ENCODE peak calls at places on chromosomes 1 and 21, in six cellular contexts. X is testis, W is stomach, V is K562, P is cardiac muscle cell, M is suprapubic skin. D is an unnamed sample. For H3K27me3, the result is how much of the 10 kb centered on the place peaks cover.

GRCh38 chr1:67787746-67788145 is 45.5 kb downstream of the GNG12 start:
- DNase-seq in V (no peak), X (no peak), W (no peak), P (no peak), M (no peak), D (no peak)

GRCh38 chr1:222950892-222951291 is 136.1 kb downstream of the DISP1 start:
- DNase-seq in W (no peak), M (no peak), P (no peak), X (no peak), V (no peak), D (no peak)

GRCh38 chr1:1432951-1433803 is 2.3 kb upstream of the VWA1 start:
- DNase-seq in P (peak), V (peak), X (peak), M (no peak), W (peak), D (peak)

GRCh38 chr1:57704231-57704630 is 280.4 kb upstream of the DAB1 start:
- DNase-seq in M (no peak), V (no peak), P (no peak), X (no peak), W (no peak), D (no peak)

GRCh38 chr1:248817065-248817464 is 8.7 kb downstream of the SH3BP5L start:
- DNase-seq in V (peak), P (no peak), M (peak), X (no peak), W (no peak), D (no peak)

GRCh38 chr1:73161418-73161817 is 879.1 kb upstream of the NEGR1 start:
- DNase-seq in W (no peak), X (no peak), M (no peak), P (no peak), V (no peak), D (no peak)

GRCh38 chr1:21924503-21925005 is 12.6 kb downstream of the HSPG2 start:
- DNase-seq in W (no peak), P (no peak), X (no peak), M (no peak), V (no peak), D (no peak)

GRCh38 chr1:66217021-66217420 is 316.9 kb upstream of the SGIP1 start:
- DNase-seq in V (no peak), M (no peak), X (no peak), W (no peak), P (no peak), D (no peak)

GRCh38 chr21:28068455-28069358 is 924.0 kb downstream of the LTN1 start:
- DNase-seq in M (no peak), X (no peak), P (peak), W (no peak), V (no peak), D (no peak)

GRCh38 chr1:183757061-183757460 is 47.9 kb upstream of the RGL1 start:
- DNase-seq in W (no peak), M (no peak), P (no peak), V (no peak), X (no peak), D (no peak)

GRCh38 chr1:157490337-157491165 is 61.8 kb downstream of the FCRL5 start:
- DNase-seq in M (no peak), V (peak), X (peak), W (peak), P (peak), D (peak)

GRCh38 chr1:149963358-149963757 is 26.7 kb upstream of the MTMR11 start:
- DNase-seq in M (no peak), P (no peak), V (no peak), W (no peak), X (no peak), D (no peak)

GRCh38 chr1:114145504-114146160 is 8.0 kb downstream of the SYT6 start:
- DNase-seq in M (no peak), W (no peak), X (no peak), V (no peak), P (no peak), D (no peak)

GRCh38 chr1:195618287-195618686 is 990.0 kb downstream of the KCNT2 start:
- DNase-seq in P (no peak), X (no peak), V (no peak), W (no peak), M (no peak), D (no peak)
- H3K27me3 ChIP-seq in P (under half), X (under half), V (under half), W (under half), M (under half), D (under half)

GRCh38 chr1:168365719-168366474 is 85.2 kb downstream of the TBX19 start:
- DNase-seq in P (peak), W (no peak), M (no peak), V (peak), X (no peak), D (no peak)
- TF ChIP-seq CTCF in P (no peak), W (no peak), M (no peak), V (peak), X (no peak), D (peak)

GRCh38 chr1:81187636-81188035 is 613.1 kb upstream of the ADGRL2 start:
- DNase-seq in W (no peak), M (no peak), X (no peak), P (no peak), V (no peak), D (no peak)

GRCh38 chr1:81190003-81190402 is 610.7 kb upstream of the ADGRL2 start:
- DNase-seq in P (no peak), V (no peak), M (no peak), X (no peak), W (no peak), D (no peak)

GRCh38 chr1:81183157-81183952 is 617.4 kb upstream of the ADGRL2 start:
- DNase-seq in W (no peak), X (no peak), M (no peak), P (no peak), V (no peak), D (no peak)

DNA sequence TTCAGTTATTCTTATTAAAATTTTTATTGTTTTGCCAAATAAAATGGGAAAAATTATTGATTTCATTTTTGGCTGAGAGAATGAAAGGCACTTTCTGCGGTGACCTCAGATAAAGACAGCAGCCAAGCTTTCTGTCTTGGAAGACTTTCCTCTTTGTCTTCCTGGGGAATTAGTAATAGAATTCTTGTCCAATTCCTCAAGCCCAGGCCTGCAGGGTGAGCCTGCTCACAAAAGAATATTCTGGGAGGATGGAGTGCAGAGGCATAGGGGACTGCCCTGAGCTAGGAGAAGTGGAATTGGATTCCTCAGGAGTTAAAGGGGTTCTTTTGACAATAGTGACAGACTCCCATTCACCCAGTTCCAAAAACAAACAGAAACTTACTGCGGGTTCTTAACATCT is 614.5 kb upstream of the ADGRL2 start:
- DNase-seq in V (no peak), M (no peak), P (no peak), X (no peak), W (no peak), D (no peak)
- H3K27ac ChIP-seq in V (no peak), M (no peak), P (no peak), X (no peak), W (no peak), D (no peak)

GRCh38 chr1:110107867-110108469 is 4.3 kb upstream of the UBL4B start:
- DNase-seq in W (no peak), V (no peak), X (no peak), M (no peak), P (no peak), D (no peak)
- H3K27me3 ChIP-seq in W (under half), V (under half), X (under half), M (under half), P (under half), D (under half)

DNA sequence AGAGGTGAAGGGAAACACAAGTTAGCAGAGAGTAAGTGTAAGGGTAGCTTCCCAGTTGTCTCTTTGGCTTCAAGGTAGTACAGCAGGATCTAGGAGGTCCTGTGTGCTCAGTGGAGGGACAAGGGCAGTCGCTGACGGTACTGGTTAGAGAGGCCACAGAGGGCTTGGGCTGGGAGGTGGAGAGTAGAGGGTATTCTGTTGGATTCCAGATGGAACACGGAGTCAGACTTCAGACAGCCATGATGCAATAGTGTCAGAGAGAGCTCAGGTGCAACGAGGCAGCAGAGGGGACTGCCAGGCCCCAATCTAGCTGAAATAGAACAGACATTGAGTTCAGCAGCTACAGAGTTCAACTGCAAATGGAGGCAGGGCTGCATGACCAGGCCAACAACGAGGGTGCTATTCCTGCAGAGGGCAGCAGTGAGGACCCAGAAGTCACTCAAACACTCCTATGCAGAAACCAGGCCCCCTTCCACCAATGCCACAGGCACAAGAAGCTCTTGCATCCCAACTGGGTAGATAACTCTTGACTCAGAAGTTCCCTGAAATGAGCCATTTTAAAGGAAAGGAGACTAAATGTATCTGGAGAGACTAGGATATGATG is 325.0 kb upstream of the ESRRG start:
- DNase-seq in X (peak), V (no peak), P (no peak), W (no peak), M (no peak), D (peak)
- TF ChIP-seq CTCF in X (no peak), V (no peak), P (peak), W (no peak), M (no peak), D (peak)

DNA sequence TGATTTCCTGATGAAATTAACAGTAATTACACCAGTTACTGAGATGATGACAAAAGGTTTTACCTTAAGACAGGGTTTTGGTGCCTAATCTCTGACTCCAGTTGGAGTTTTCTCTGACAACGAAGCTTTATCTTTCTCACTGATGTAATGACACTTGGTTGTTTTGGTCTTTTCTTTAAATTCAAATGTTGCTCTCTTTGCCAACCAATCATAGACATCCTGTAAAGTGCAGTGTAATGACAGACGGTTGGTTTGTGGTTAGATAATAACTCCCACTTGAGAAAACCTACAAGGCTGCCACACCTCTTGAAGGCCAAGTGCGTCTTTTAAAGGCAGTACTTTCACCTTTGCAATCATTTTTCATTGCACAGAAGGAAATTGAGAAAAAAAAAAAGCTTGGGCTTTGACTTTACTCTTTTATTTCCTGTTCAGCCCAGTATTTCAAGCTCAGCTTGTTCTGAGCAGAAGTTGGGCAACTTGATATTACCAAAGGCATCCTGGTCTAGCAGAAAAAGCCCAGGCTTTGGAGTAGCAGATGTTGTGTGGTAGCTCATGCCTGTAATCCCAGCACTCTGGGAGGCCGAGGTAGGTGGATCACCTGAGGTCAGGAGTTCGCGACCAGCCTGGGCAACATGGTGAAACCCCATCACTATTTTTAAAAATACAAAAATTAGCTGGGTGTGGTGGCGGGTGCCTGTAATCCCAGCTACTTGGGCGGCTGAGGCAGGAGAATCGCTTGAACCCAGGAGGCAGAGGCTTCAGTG is 14.9 kb downstream of the PDIK1L start:
- DNase-seq in P (no peak), X (no peak), M (no peak), V (peak), W (peak), D (peak)
- H3K27ac ChIP-seq in P (no peak), X (no peak), M (peak), V (peak), W (peak), D (peak)

GRCh38 chr21:44695176-44695575 is 1.8 kb upstream of the KRTAP10-12 start:
- DNase-seq in V (peak), M (no peak), P (no peak), W (no peak), X (peak), D (peak)

GRCh38 chr21:44694776-44695175 is 2.2 kb upstream of the KRTAP10-12 start:
- DNase-seq in W (no peak), X (peak), V (no peak), P (no peak), M (no peak), D (no peak)

GRCh38 chr21:44692798-44693512 is 4.0 kb upstream of the KRTAP10-12 start:
- DNase-seq in M (no peak), P (no peak), W (no peak), X (no peak), V (no peak), D (no peak)

GRCh38 chr21:44695641-44696040 is 1.3 kb upstream of the KRTAP10-12 start:
- DNase-seq in V (no peak), M (no peak), P (no peak), W (no peak), X (peak), D (peak)

GRCh38 chr21:44691686-44692085 is 5.3 kb upstream of the KRTAP10-12 start:
- DNase-seq in X (no peak), P (no peak), W (no peak), V (no peak), M (no peak), D (no peak)
- H3K27me3 ChIP-seq in X (under half), P (under half), W (under half), V (under half), M (under half), D (under half)